ENCODE peak calls at places on chromosomes 12 and 14, in eight cellular contexts. N is mammary epithelial cell, F is left cardiac atrium, D is NB4, B is mesenteric fat pad, Y is GM13977, L is NCI-H345, T is H54. S is an unnamed sample.

GRCh38 chr12:84757978-84758377 is 154.6 kb downstream of the SLC6A15 start:
- DNase-seq in L (no peak), B (no peak), D (peak; percentile 9), N (peak; percentile 57), F (no peak), Y (no peak), T (no peak), S (no peak)

GRCh38 chr14:105258846-105259245 is 10.5 kb downstream of the BTBD6 start:
- DNase-seq in T (no peak), B (no peak), N (no peak), D (no peak), Y (no peak), F (no peak), L (peak; percentile 4), S (no peak)

GRCh38 chr12:118641249-118641648 is 264.9 kb downstream of the SUDS3 start:
- DNase-seq in Y (no peak), F (no peak), D (no peak), T (no peak), L (no peak), B (no peak), N (no peak), S (no peak)

GRCh38 chr12:5535531-5535930 is 103.6 kb downstream of the NTF3 start:
- DNase-seq in F (no peak), Y (no peak), D (no peak), T (no peak), L (no peak), N (no peak), B (no peak), S (no peak)

GRCh38 chr12:7444076-7444475 is at the start of gene CD163L1:
- DNase-seq in T (no peak), F (no peak), Y (no peak), N (no peak), L (no peak), B (no peak), D (no peak), S (no peak)

GRCh38 chr12:15629761-15630160 is 159.4 kb downstream of the EPS8 start:
- DNase-seq in L (no peak), F (no peak), D (no peak), B (no peak), T (no peak), Y (no peak), N (peak; percentile 60), S (no peak)

GRCh38 chr12:7160183-7160582 is 29.3 kb upstream of the PEX5 start:
- DNase-seq in L (no peak), N (no peak), Y (peak; percentile 8), T (no peak), D (no peak), F (no peak), B (no peak), S (no peak)

GRCh38 chr14:100850841-100851585 is 25.1 kb downstream of the MEG3 start:
- DNase-seq in D (peak; percentile 74), Y (peak; percentile 70), B (no peak), N (peak; percentile 27), L (peak; percentile 63), F (peak; percentile 63), T (peak; percentile 83), S (peak; percentile 78)

GRCh38 chr12:123479442-123480180 is 21.7 kb downstream of the SNRNP35 start:
- DNase-seq in F (no peak), D (no peak), T (no peak), Y (no peak), B (no peak), L (no peak), N (no peak), S (peak; percentile 68)

GRCh38 chr14:91105673-91106072 is 8.2 kb upstream of the DGLUCY start:
- DNase-seq in T (no peak), D (no peak), B (no peak), L (no peak), Y (no peak), F (no peak), N (no peak), S (no peak)

GRCh38 chr12:132489078-132489601 is 811 bp upstream of the FBRSL1 start:
- DNase-seq in N (no peak), T (no peak), L (no peak), B (no peak), D (peak; percentile 90), F (no peak), Y (no peak), S (no peak)

GRCh38 chr12:114399664-114400211 is 6.2 kb downstream of the TBX5 start:
- DNase-seq in D (no peak), Y (peak; percentile 27), T (no peak), B (no peak), N (peak; percentile 3), L (no peak), F (no peak), S (no peak)

GRCh38 chr12:104213952-104214351 is 1.6 kb upstream of the TXNRD1 start:
- DNase-seq in L (peak; percentile 50), T (peak; percentile 45), N (no peak), Y (no peak), D (no peak), B (no peak), F (no peak), S (no peak)